ENCODE peak calls at places on chromosomes 4 and X, in six cellular contexts. E, X, V, F, Q and Z are unnamed samples.

GRCh38 chrX:8783100-8784098 is 17.8 kb downstream of the FAM9A start:
- DNase-seq in E (peak), X (peak), V (peak), F (no peak), Q (no peak), Z (no peak)

GRCh38 chr4:185534850-185535761 is at the start of gene PDLIM3:
- DNase-seq in E (peak), X (peak), V (no peak), F (peak), Q (peak), Z (peak)

GRCh38 chr4:48752726-48753125 is 27.4 kb downstream of the FRYL start:
- DNase-seq in E (no peak), X (no peak), V (no peak), F (no peak), Q (no peak), Z (peak)

GRCh38 chrX:40471965-40472648 is 108.7 kb upstream of the ATP6AP2 start:
- DNase-seq in E (peak), X (peak), V (peak), F (peak), Q (peak), Z (peak)

GRCh38 chr4:40292313-40292759 is 42.8 kb upstream of the CHRNA9 start:
- DNase-seq in E (no peak), X (no peak), V (peak), F (no peak), Q (no peak), Z (peak)

GRCh38 chrX:22314692-22315091 is 42.0 kb downstream of the CBLL2 start:
- DNase-seq in E (peak), X (no peak), V (peak), F (no peak), Q (no peak), Z (no peak)

GRCh38 chr4:123418486-123418931 is 21.9 kb downstream of the SPRY1 start:
- DNase-seq in E (peak), X (no peak), V (peak), F (peak), Q (no peak), Z (peak)

GRCh38 chr4:7103599-7104365 is 35.9 kb upstream of the GRPEL1 start:
- DNase-seq in E (peak), X (no peak), V (no peak), F (no peak), Q (peak), Z (no peak)

GRCh38 chrX:18410038-18410437 is 15.4 kb upstream of the CDKL5 start:
- DNase-seq in E (peak), X (no peak), V (peak), F (no peak), Q (no peak), Z (peak)

GRCh38 chr4:56953680-56954520 is 23.5 kb downstream of the NOA1 start:
- DNase-seq in E (no peak), X (no peak), V (no peak), F (no peak), Q (no peak), Z (no peak)

GRCh38 chr4:161642708-161643107 is 521.1 kb downstream of the FSTL5 start:
- DNase-seq in E (peak), X (no peak), V (no peak), F (no peak), Q (no peak), Z (no peak)

GRCh38 chr4:96126227-96126626 is 286.3 kb downstream of the PDHA2 start:
- DNase-seq in E (no peak), X (no peak), V (no peak), F (no peak), Q (no peak), Z (no peak)

GRCh38 chr4:41934813-41935651 is at the start of gene TMEM33:
- DNase-seq in E (peak), X (peak), V (peak), F (peak), Q (peak), Z (peak)

GRCh38 chr4:188455353-188455752 is 316.1 kb downstream of the TRIML1 start:
- DNase-seq in E (no peak), X (no peak), V (no peak), F (no peak), Q (no peak), Z (no peak)

GRCh38 chrX:156004256-156004655 is 6.8 kb downstream of the IL9R start:
- DNase-seq in E (no peak), X (no peak), V (no peak), F (no peak), Q (no peak), Z (no peak)

GRCh38 chrX:134542485-134542884 is 82.5 kb downstream of the HPRT1 start:
- DNase-seq in E (no peak), X (no peak), V (peak), F (no peak), Q (no peak), Z (peak)

GRCh38 chrX:95057341-95057740 is 1383.3 kb downstream of the FAM133A start:
- DNase-seq in E (no peak), X (no peak), V (peak), F (no peak), Q (no peak), Z (no peak)

GRCh38 chr4:40452490-40452813 is 117.3 kb downstream of the CHRNA9 start:
- DNase-seq in E (peak), X (no peak), V (no peak), F (no peak), Q (no peak), Z (no peak)

GRCh38 chr4:55753856-55754255 is 65.7 kb upstream of the EXOC1L start:
- DNase-seq in E (no peak), X (no peak), V (no peak), F (no peak), Q (no peak), Z (no peak)

GRCh38 chr4:76108467-76109181 is 34.1 kb downstream of the ART3 start:
- DNase-seq in E (peak), X (no peak), V (no peak), F (no peak), Q (no peak), Z (no peak)

GRCh38 chr4:174217273-174218126 is 66.0 kb downstream of the FBXO8 start:
- DNase-seq in E (peak), X (peak), V (peak), F (no peak), Q (no peak), Z (peak)